ENCODE peak calls at places on chromosome 13, in five cellular contexts. G is colonic mucosa, S is ascending aorta, U is fibroblast of lung, M is brain microvascular endothelial cell. K is an unnamed sample.

GRCh38 chr13:99467764-99468163 is 33.5 kb upstream of the TM9SF2 start:
- DNase-seq in G (no peak), S (no peak), U (peak; percentile 43), M (peak; percentile 75), K (peak; percentile 89)

GRCh38 chr13:59570204-59570603 is 593.5 kb downstream of the DIAPH3 start:
- DNase-seq in G (no peak), S (no peak), U (no peak), M (no peak), K (no peak)

GRCh38 chr13:33351324-33351723 is 65.8 kb upstream of the STARD13 start:
- DNase-seq in G (peak; percentile 28), S (no peak), U (peak; percentile 50), M (peak; percentile 62), K (peak; percentile 29)

GRCh38 chr13:20359335-20359734 is 127.2 kb upstream of the GJB6 start:
- DNase-seq in G (no peak), S (no peak), U (peak; percentile 98), M (peak; percentile 94), K (peak; percentile 100)

GRCh38 chr13:48909088-48909389 is 66.7 kb upstream of the FNDC3A start:
- DNase-seq in G (no peak), S (no peak), U (no peak), M (no peak), K (no peak)

GRCh38 chr13:91346848-91347211 is 657 bp upstream of the MIR17HG start:
- DNase-seq in G (peak; percentile 42), S (no peak), U (no peak), M (no peak), K (peak; percentile 34)

GRCh38 chr13:43240278-43240677 is 216.9 kb downstream of the DNAJC15 start:
- DNase-seq in G (no peak), S (no peak), U (no peak), M (no peak), K (no peak)

GRCh38 chr13:22505489-22505888 is 675.3 kb upstream of the SGCG start:
- DNase-seq in G (no peak), S (no peak), U (peak; percentile 87), M (no peak), K (no peak)

GRCh38 chr13:37615271-37615670 is 16.7 kb upstream of the POSTN start:
- DNase-seq in G (no peak), S (no peak), U (no peak), M (no peak), K (peak; percentile 18)

GRCh38 chr13:31046711-31047279 is 114.3 kb downstream of the TEX26 start:
- DNase-seq in G (peak; percentile 54), S (no peak), U (peak; percentile 75), M (peak; percentile 23), K (no peak)

GRCh38 chr13:71285700-71286099 is 581.3 kb downstream of the DACH1 start:
- DNase-seq in G (no peak), S (no peak), U (no peak), M (no peak), K (no peak)

GRCh38 chr13:97212540-97213146 is 9.5 kb upstream of the MBNL2 start:
- DNase-seq in G (peak; percentile 49), S (no peak), U (peak; percentile 64), M (peak; percentile 60), K (peak; percentile 38)

GRCh38 chr13:94298346-94298745 is 181.1 kb downstream of the DCT start:
- DNase-seq in G (no peak), S (no peak), U (no peak), M (no peak), K (no peak)

GRCh38 chr13:89541091-89542030 is 1806.1 kb upstream of the MIR17HG start:
- DNase-seq in G (no peak), S (no peak), U (no peak), M (no peak), K (no peak)

GRCh38 chr13:102847272-102848234 is 1.7 kb downstream of the ERCC5 start:
- DNase-seq in G (no peak), S (no peak), U (peak; percentile 70), M (peak; percentile 11), K (peak; percentile 44)

GRCh38 chr13:35470671-35471465 is 5.6 kb downstream of the MAB21L1 start:
- DNase-seq in G (peak; percentile 30), S (no peak), U (peak; percentile 17), M (peak; percentile 5), K (no peak)

GRCh38 chr13:94558721-94559120 is 37.2 kb downstream of the TGDS start:
- DNase-seq in G (no peak), S (no peak), U (no peak), M (no peak), K (no peak)

GRCh38 chr13:87810391-87810801 is 139.2 kb downstream of the SLITRK5 start:
- DNase-seq in G (no peak), S (no peak), U (no peak), M (no peak), K (peak; percentile 10)

GRCh38 chr13:46321494-46322225 is 65.4 kb downstream of the RUBCNL start:
- DNase-seq in G (peak; percentile 27), S (no peak), U (peak; percentile 76), M (peak; percentile 53), K (peak; percentile 40)

GRCh38 chr13:108915634-108916497 is 286.5 kb downstream of the MYO16 start:
- DNase-seq in G (peak; percentile 91), S (peak; percentile 85), U (peak; percentile 90), M (peak; percentile 96), K (peak; percentile 92)
- H3K4me3 ChIP-seq in G (no peak overlapping the region), S (peak overlapping the region; percentile 41), U (peak overlapping the region; percentile 32), M (no peak overlapping the region), K (no peak overlapping the region)

GRCh38 chr13:112894673-112895481 is 74.1 kb upstream of the MCF2L start:
- DNase-seq in G (no peak), S (no peak), U (no peak), M (no peak), K (no peak)
- H3K27me3 ChIP-seq in G (peaks cover 12% of the 10 kb centered on the region), S (peaks cover 11% of the 10 kb centered on the region), U (peaks cover 26% of the 10 kb centered on the region), M (peaks cover 52% of the 10 kb centered on the region), K (peaks cover 20% of the 10 kb centered on the region)

DNA sequence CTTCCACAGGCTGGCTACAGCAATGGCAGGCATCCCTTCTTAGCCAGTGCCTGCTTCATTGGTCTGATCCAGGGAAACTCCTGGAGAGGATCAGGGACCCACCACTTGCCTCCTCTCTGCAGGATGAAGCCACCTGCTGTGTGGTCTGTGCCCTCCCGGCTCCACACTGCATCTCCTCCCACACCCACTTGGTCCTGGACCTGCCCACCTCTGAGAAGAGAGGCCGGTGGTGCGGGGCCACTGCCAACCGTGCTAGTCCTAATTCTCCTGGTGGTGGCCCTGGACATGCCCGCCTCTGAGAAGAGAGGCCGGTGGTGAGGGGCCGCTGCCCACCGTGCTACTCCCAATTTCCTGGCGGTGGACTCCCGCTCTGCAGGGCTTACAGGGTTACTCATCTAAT is 98.8 kb downstream of the COL4A1 start:
- DNase-seq in G (no peak), S (no peak), U (no peak), M (no peak), K (no peak)
- H3K36me3 ChIP-seq in G (no peaks in the 10 kb centered on the region), S (peaks cover 94% of the 10 kb centered on the region), U (peaks cover 5% of the 10 kb centered on the region), M (peaks cover 95% of the 10 kb centered on the region), K (no peaks in the 10 kb centered on the region)

GRCh38 chr13:41006296-41006695 is 12.8 kb downstream of the ELF1 start:
- DNase-seq in G (no peak), S (no peak), U (no peak), M (no peak), K (no peak)

GRCh38 chr13:41005709-41006108 is 13.4 kb downstream of the ELF1 start:
- DNase-seq in G (no peak), S (no peak), U (no peak), M (no peak), K (no peak)

GRCh38 chr13:41006951-41007350 is 12.2 kb downstream of the ELF1 start:
- DNase-seq in G (no peak), S (no peak), U (no peak), M (no peak), K (no peak)

GRCh38 chr13:41007359-41008118 is 11.6 kb downstream of the ELF1 start:
- DNase-seq in G (no peak), S (no peak), U (peak; percentile 22), M (no peak), K (peak; percentile 62)

GRCh38 chr13:41004875-41005693 is 14.0 kb downstream of the ELF1 start:
- DNase-seq in G (no peak), S (no peak), U (no peak), M (no peak), K (no peak)
- H3K4me3 ChIP-seq in G (no peak overlapping the region), S (no peak overlapping the region), U (no peak overlapping the region), M (no peak overlapping the region), K (no peak overlapping the region)

GRCh38 chr13:51394724-51395123 is 55.2 kb downstream of the SERPINE3 start:
- DNase-seq in G (no peak), S (no peak), U (no peak), M (no peak), K (no peak)
- H3K27me3 ChIP-seq in G (no peaks in the 10 kb centered on the region), S (no peaks in the 10 kb centered on the region), U (no peaks in the 10 kb centered on the region), M (no peaks in the 10 kb centered on the region), K (no peaks in the 10 kb centered on the region)

GRCh38 chr13:113634279-113635047 is 23.5 kb downstream of the ATP4B start:
- DNase-seq in G (no peak), S (no peak), U (no peak), M (no peak), K (no peak)

GRCh38 chr13:113630804-113631203 is 27.2 kb downstream of the ATP4B start:
- DNase-seq in G (no peak), S (no peak), U (no peak), M (no peak), K (no peak)

GRCh38 chr13:113633485-113633873 is 24.5 kb downstream of the ATP4B start:
- DNase-seq in G (no peak), S (no peak), U (no peak), M (no peak), K (no peak)

GRCh38 chr13:113631341-113632095 is 26.5 kb downstream of the ATP4B start:
- DNase-seq in G (no peak), S (no peak), U (no peak), M (no peak), K (no peak)

DNA sequence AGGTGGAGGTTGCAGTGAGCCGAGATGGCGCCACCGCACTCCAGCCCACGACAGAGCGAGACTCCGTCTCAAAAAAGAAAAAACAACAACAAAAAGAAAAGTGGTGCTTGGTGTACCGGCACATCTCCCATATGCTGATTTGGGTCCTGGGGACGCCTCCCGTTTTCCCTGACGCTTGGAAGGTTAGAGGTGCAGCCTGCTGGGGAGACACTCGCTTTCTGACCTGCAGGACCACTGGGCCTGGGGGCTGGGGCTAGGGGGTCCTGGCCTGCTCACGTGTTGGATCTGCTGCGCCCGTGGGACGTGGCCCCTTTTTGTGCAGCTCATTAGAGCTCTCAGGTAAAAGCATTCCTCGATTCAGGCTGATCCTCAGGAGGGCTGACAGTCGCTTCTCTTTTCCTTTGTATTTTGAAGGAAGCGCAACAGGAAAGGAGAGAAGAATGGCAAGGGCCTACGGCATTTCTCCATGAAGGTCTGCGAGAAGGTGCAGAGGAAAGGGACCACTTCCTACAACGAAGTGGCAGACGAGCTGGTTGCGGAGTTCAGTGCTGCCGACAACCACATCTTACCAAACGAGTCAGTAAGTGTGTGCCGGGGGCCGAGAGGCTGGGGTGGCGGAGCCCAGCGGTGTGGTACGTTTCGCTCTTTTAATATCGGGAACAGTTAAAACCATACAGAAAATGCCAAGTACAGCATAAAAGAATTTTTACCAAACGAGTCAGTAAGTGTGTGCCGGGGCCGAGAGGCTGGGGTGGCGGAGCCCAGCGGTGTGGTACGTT is 25.1 kb downstream of the ATP4B start:
- DNase-seq in G (no peak), S (no peak), U (no peak), M (no peak), K (no peak)
- H3K36me3 ChIP-seq in G (no peaks in the 10 kb centered on the region), S (peaks cover 26% of the 10 kb centered on the region), U (peaks cover 37% of the 10 kb centered on the region), M (peaks cover 67% of the 10 kb centered on the region), K (peaks cover 37% of the 10 kb centered on the region)

GRCh38 chr13:106532111-106532929 is 3.1 kb downstream of the EFNB2 start:
- DNase-seq in G (peak; percentile 37), S (no peak), U (peak; percentile 56), M (peak; percentile 58), K (peak; percentile 34)
- H3K4me3 ChIP-seq in G (peak overlapping the region; percentile 85), S (peak overlapping the region; percentile 98), U (peak overlapping the region; percentile 80), M (peak overlapping the region; percentile 94), K (peak overlapping the region; percentile 86)

GRCh38 chr13:112057736-112058518 is 9.0 kb upstream of the SOX1 start:
- DNase-seq in G (no peak), S (no peak), U (no peak), M (no peak), K (no peak)
- H3K27me3 ChIP-seq in G (peaks cover 99% of the 10 kb centered on the region), S (peaks cover 7% of the 10 kb centered on the region), U (peaks cover 57% of the 10 kb centered on the region), M (peaks cover 95% of the 10 kb centered on the region), K (peaks cover 73% of the 10 kb centered on the region)